ENCODE peak calls at places on chromosome 11, in six cellular contexts. D is uterus, M is pancreas, E is AG04450, X is A549, C is fibroblast of lung. V is an unnamed sample.

GRCh38 chr11:44774131-44774530 is 47.4 kb downstream of the TSPAN18 start:
- DNase-seq in D (peak), M (no peak), E (no peak), X (no peak), C (no peak), V (peak)

GRCh38 chr11:46315033-46315738 is 32.1 kb upstream of the DGKZ start:
- DNase-seq in D (peak), M (peak), E (no peak), X (peak), C (peak), V (peak)

GRCh38 chr11:45366839-45367238 is 80.7 kb upstream of the SYT13 start:
- DNase-seq in D (no peak), M (no peak), E (no peak), X (no peak), C (no peak), V (no peak)

GRCh38 chr11:57116654-57117053 is 65.1 kb upstream of the LRRC55 start:
- DNase-seq in D (no peak), M (peak), E (peak), X (peak), C (peak), V (peak)

GRCh38 chr11:94193288-94193687 is 64.6 kb downstream of the PANX1 start:
- DNase-seq in D (no peak), M (no peak), E (no peak), X (peak), C (peak), V (no peak)

GRCh38 chr11:116703421-116703820 is 69.4 kb downstream of the BUD13 start:
- DNase-seq in D (no peak), M (no peak), E (no peak), X (no peak), C (peak), V (no peak)

GRCh38 chr11:106475181-106475580 is 397.7 kb downstream of the AASDHPPT start:
- DNase-seq in D (no peak), M (no peak), E (no peak), X (no peak), C (no peak), V (no peak)

GRCh38 chr11:69268911-69269310 is 25.0 kb upstream of the MYEOV start:
- DNase-seq in D (no peak), M (no peak), E (no peak), X (no peak), C (no peak), V (no peak)

GRCh38 chr11:47033439-47033838 is 96.9 kb downstream of the CSTPP1 start:
- DNase-seq in D (no peak), M (no peak), E (no peak), X (no peak), C (no peak), V (no peak)

DNA sequence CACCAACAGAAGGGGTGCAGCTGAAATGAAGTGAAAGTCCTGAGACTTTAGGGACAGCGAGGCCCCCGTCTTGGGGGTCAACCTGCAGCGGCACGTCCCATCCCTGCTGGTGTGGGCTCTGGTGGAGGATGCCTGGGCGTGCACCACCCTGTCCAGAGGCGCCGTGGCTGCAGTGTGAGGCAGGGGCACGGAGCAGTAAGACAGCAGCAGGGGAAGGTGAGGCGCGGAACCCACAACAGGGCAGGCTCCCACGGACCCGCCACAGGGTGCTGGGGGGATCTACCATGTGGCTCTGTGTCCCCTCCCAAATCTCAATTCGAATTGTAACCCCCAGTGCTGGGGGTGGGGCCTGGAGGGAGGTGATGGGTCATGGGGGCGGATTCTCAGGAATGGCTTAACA is 158.6 kb downstream of the SHANK2 start:
- DNase-seq in D (no peak), M (no peak), E (no peak), X (no peak), C (no peak), V (no peak)
- TF ChIP-seq CTCF in D (no peak), M (no peak), E (no peak), X (no peak), C (no peak), V (no peak)

DNA sequence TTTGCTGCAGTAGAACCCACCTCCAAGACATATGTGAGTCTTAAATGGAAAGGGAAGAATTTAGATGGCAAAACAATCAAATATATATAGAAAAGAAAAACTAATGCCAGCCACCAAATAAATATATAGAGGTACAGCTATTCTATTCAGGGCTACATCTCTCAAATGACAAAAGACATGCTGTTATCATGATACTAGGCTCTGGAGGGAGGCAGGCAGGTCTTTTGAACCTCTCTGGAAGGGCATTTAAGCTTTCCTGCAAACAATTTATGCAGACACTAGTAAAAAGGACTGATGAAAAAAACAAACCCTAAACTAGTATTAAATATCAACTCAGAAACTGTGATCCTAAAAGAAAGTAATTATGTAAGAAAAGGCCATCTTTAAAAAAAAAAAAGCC is 24.4 kb downstream of the UEVLD start:
- DNase-seq in D (no peak), M (no peak), E (no peak), X (no peak), C (no peak), V (no peak)
- H3K4me3 ChIP-seq in D (no peak), M (no peak), E (no peak), X (no peak), C (no peak), V (no peak)

GRCh38 chr11:114134870-114135269 is 75.4 kb downstream of the ZBTB16 start:
- DNase-seq in D (no peak), M (no peak), E (no peak), X (no peak), C (peak), V (no peak)

GRCh38 chr11:114137838-114138237 is 78.3 kb downstream of the ZBTB16 start:
- DNase-seq in D (no peak), M (no peak), E (no peak), X (no peak), C (no peak), V (peak)

GRCh38 chr11:114138411-114138810 is 78.9 kb downstream of the ZBTB16 start:
- DNase-seq in D (no peak), M (no peak), E (no peak), X (no peak), C (no peak), V (no peak)

GRCh38 chr11:114135737-114136151 is 76.2 kb downstream of the ZBTB16 start:
- DNase-seq in D (no peak), M (no peak), E (no peak), X (no peak), C (peak), V (no peak)

GRCh38 chr11:114137054-114137453 is 77.5 kb downstream of the ZBTB16 start:
- DNase-seq in D (no peak), M (no peak), E (no peak), X (no peak), C (no peak), V (no peak)
- H3K27ac ChIP-seq in D (peak), M (no peak), E (no peak), X (no peak), C (no peak), V (peak)

GRCh38 chr11:123301696-123302400 is 106.8 kb upstream of the CLMP start:
- DNase-seq in D (peak), M (peak), E (no peak), X (peak), C (no peak), V (peak)
- TF ChIP-seq CTCF in D (peak), M (peak), E (peak), X (peak), C (peak), V (peak)

DNA sequence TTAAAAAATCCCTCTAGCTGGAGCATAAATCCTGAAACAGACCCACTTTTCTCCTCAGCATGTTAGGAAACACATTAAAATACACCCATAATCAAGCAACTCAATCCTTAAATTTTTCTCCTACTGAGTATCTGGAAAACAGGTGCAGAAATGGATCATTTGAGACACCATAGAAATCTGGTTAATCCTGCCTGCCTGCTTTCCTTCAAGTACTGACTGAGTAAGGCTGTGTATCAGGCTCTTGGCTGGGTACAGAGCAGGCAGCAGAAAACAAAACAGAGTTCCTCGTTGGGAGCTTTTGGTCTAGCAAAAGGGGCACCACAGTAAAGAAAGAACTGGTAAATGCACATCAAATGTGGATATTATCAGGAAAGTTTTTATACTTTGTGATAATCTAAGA is 1.9 kb downstream of the KCNQ1OT1 start:
- DNase-seq in D (peak), M (no peak), E (no peak), X (no peak), C (no peak), V (no peak)
- H3K4me3 ChIP-seq in D (peak), M (no peak), E (peak), X (no peak), C (peak), V (peak)

DNA sequence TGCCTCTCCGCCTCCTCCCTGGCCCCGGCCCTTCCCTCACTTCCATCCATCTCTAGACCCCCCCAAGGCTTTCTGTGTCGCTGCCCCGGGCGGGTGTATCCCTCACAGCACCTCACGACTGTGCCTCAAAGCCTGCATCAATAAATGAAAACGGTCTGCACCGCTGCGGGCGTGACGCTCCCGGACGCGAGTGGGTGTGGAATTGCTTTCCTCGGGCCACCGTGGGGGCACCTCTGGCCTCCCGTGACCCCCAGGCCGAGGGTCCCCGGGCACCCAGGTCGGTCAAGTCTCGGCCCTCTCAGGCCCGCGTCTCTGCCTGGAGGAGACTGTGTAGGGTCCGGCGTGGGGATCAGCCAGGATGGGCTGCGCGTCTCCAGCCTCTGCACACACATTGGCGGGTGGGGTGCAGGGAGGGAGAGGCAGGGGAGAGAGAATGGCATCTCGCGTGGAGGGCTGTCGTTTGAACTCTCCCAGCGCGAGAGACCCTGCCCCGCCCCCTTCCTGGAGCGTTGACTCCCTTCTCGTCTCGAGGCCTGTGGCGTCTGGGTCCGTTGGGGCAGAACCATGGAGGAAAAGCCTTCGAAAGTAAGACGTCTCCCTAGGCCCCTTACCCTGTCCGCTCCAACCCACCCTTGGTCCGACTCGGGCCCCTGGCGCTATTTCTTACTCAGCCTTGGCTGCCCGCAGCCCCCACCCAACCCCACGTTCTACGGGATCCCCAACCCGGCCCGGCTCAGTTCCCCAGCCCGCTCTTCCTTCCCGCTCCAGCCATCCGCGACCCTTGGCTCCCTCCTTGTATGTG is at the start of gene CATSPERZ:
- DNase-seq in D (no peak), M (no peak), E (no peak), X (no peak), C (no peak), V (no peak)
- H3K27ac ChIP-seq in D (peak), M (no peak), E (no peak), X (peak), C (no peak), V (peak)

DNA sequence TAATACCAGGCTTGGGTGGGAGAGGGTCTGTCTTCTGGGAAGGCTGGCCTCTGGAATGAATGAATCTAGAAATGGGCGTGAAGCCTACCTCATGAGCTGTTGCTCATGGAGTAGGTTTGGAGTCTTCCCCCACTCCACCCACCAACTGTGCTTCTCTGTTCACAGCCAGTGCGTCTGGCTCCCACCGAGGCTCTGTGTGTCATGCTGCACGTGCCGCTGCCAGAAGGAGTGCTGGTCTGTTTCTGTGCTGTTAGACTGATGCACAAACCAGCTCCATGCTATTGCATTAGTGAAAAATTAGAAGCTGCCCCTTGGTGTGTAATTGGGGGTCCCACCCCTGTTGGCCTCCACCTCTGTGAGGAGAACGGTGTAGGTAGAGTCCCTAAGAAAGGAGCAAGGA is 132.3 kb upstream of the PARVA start:
- DNase-seq in D (no peak), M (no peak), E (no peak), X (no peak), C (no peak), V (no peak)
- TF ChIP-seq CTCF in D (no peak), M (no peak), E (no peak), X (no peak), C (no peak), V (no peak)